ENCODE peak calls at places on chromosomes 12 and 14, in six cellular contexts. One of them, this sample, is unnamed.

GRCh38 chr12:20154060-20154459 is 214.3 kb upstream of the PDE3A start:
- DNase-seq in AG04449: no peak
- DNase-seq in activated T-cell treated with anti-CD3 and anti-CD28 coated beads for 48 hours: no peak
- DNase-seq in D341Med: no peak
- DNase-seq in neuronal stem cell: no peak
- DNase-seq in epithelial cell of prostate: no peak
- DNase-seq in this sample: no peak

GRCh38 chr12:102120886-102121285 is 903 bp downstream of the PARPBP start:
- DNase-seq in AG04449: no peak
- DNase-seq in activated T-cell treated with anti-CD3 and anti-CD28 coated beads for 48 hours: no peak
- DNase-seq in D341Med: peak
- DNase-seq in neuronal stem cell: no peak
- DNase-seq in epithelial cell of prostate: no peak
- DNase-seq in this sample: no peak

GRCh38 chr14:69288001-69288771 is 28.2 kb downstream of the GALNT16 start:
- DNase-seq in AG04449: no peak
- DNase-seq in activated T-cell treated with anti-CD3 and anti-CD28 coated beads for 48 hours: no peak
- DNase-seq in D341Med: no peak
- DNase-seq in neuronal stem cell: no peak
- DNase-seq in epithelial cell of prostate: no peak
- DNase-seq in this sample: no peak

GRCh38 chr14:47439953-47440352 is 235.5 kb downstream of the MDGA2 start:
- DNase-seq in AG04449: no peak
- DNase-seq in activated T-cell treated with anti-CD3 and anti-CD28 coated beads for 48 hours: no peak
- DNase-seq in D341Med: no peak
- DNase-seq in neuronal stem cell: no peak
- DNase-seq in epithelial cell of prostate: no peak
- DNase-seq in this sample: no peak

GRCh38 chr12:19692091-19692490 is 252.8 kb downstream of the AEBP2 start:
- DNase-seq in AG04449: no peak
- DNase-seq in activated T-cell treated with anti-CD3 and anti-CD28 coated beads for 48 hours: no peak
- DNase-seq in D341Med: no peak
- DNase-seq in neuronal stem cell: no peak
- DNase-seq in epithelial cell of prostate: no peak
- DNase-seq in this sample: no peak

GRCh38 chr14:99790201-99790977 is 2.8 kb upstream of the EML1 start:
- DNase-seq in AG04449: no peak
- DNase-seq in activated T-cell treated with anti-CD3 and anti-CD28 coated beads for 48 hours: no peak
- DNase-seq in D341Med: no peak
- DNase-seq in neuronal stem cell: no peak
- DNase-seq in epithelial cell of prostate: no peak
- DNase-seq in this sample: no peak

GRCh38 chr14:73778736-73779135 is 64.6 kb upstream of the PNMA1 start:
- DNase-seq in AG04449: no peak
- DNase-seq in activated T-cell treated with anti-CD3 and anti-CD28 coated beads for 48 hours: no peak
- DNase-seq in D341Med: no peak
- DNase-seq in neuronal stem cell: no peak
- DNase-seq in epithelial cell of prostate: no peak
- DNase-seq in this sample: no peak

GRCh38 chr12:127374447-127374846 is 892.5 kb upstream of the TMEM132C start:
- DNase-seq in AG04449: no peak
- DNase-seq in activated T-cell treated with anti-CD3 and anti-CD28 coated beads for 48 hours: no peak
- DNase-seq in D341Med: no peak
- DNase-seq in neuronal stem cell: no peak
- DNase-seq in epithelial cell of prostate: no peak
- DNase-seq in this sample: no peak

GRCh38 chr12:47717443-47718193 is 7.7 kb downstream of the ENDOU start:
- DNase-seq in AG04449: no peak
- DNase-seq in activated T-cell treated with anti-CD3 and anti-CD28 coated beads for 48 hours: peak
- DNase-seq in D341Med: peak
- DNase-seq in neuronal stem cell: peak
- DNase-seq in epithelial cell of prostate: no peak
- DNase-seq in this sample: peak

GRCh38 chr12:76952995-76953394 is 74.2 kb upstream of the CSRP2 start:
- DNase-seq in AG04449: no peak
- DNase-seq in activated T-cell treated with anti-CD3 and anti-CD28 coated beads for 48 hours: no peak
- DNase-seq in D341Med: no peak
- DNase-seq in neuronal stem cell: no peak
- DNase-seq in epithelial cell of prostate: peak
- DNase-seq in this sample: no peak

GRCh38 chr12:79033788-79034187 is 169.2 kb downstream of the SYT1 start:
- DNase-seq in AG04449: no peak
- DNase-seq in activated T-cell treated with anti-CD3 and anti-CD28 coated beads for 48 hours: no peak
- DNase-seq in D341Med: no peak
- DNase-seq in neuronal stem cell: no peak
- DNase-seq in epithelial cell of prostate: no peak
- DNase-seq in this sample: no peak

GRCh38 chr12:5872745-5873144 is 72.3 kb downstream of the ANO2 start:
- DNase-seq in AG04449: no peak
- DNase-seq in activated T-cell treated with anti-CD3 and anti-CD28 coated beads for 48 hours: no peak
- DNase-seq in D341Med: peak
- DNase-seq in neuronal stem cell: no peak
- DNase-seq in epithelial cell of prostate: no peak
- DNase-seq in this sample: no peak

GRCh38 chr12:52009081-52009751 is 2.5 kb downstream of the TAMALIN start:
- DNase-seq in AG04449: no peak
- DNase-seq in activated T-cell treated with anti-CD3 and anti-CD28 coated beads for 48 hours: no peak
- DNase-seq in D341Med: no peak
- DNase-seq in neuronal stem cell: no peak
- DNase-seq in epithelial cell of prostate: no peak
- DNase-seq in this sample: no peak

GRCh38 chr12:29545102-29545467 is 47.6 kb upstream of the OVCH1 start:
- DNase-seq in AG04449: no peak
- DNase-seq in activated T-cell treated with anti-CD3 and anti-CD28 coated beads for 48 hours: no peak
- DNase-seq in D341Med: no peak
- DNase-seq in neuronal stem cell: no peak
- DNase-seq in epithelial cell of prostate: no peak
- DNase-seq in this sample: no peak

GRCh38 chr12:110246690-110247339 is 34.2 kb upstream of the ATP2A2 start:
- DNase-seq in AG04449: no peak
- DNase-seq in activated T-cell treated with anti-CD3 and anti-CD28 coated beads for 48 hours: no peak
- DNase-seq in D341Med: no peak
- DNase-seq in neuronal stem cell: no peak
- DNase-seq in epithelial cell of prostate: no peak
- DNase-seq in this sample: no peak

GRCh38 chr12:89960011-89960507 is 251.4 kb upstream of the ATP2B1 start:
- DNase-seq in AG04449: no peak
- DNase-seq in activated T-cell treated with anti-CD3 and anti-CD28 coated beads for 48 hours: no peak
- DNase-seq in D341Med: no peak
- DNase-seq in neuronal stem cell: no peak
- DNase-seq in epithelial cell of prostate: peak
- DNase-seq in this sample: peak

GRCh38 chr12:68310370-68310769 is 21.8 kb downstream of the MDM1 start:
- DNase-seq in AG04449: peak
- DNase-seq in activated T-cell treated with anti-CD3 and anti-CD28 coated beads for 48 hours: no peak
- DNase-seq in D341Med: no peak
- DNase-seq in neuronal stem cell: no peak
- DNase-seq in epithelial cell of prostate: peak
- DNase-seq in this sample: no peak

GRCh38 chr14:88825078-88825458 is 617 bp downstream of the TTC8 start:
- DNase-seq in AG04449: no peak
- DNase-seq in activated T-cell treated with anti-CD3 and anti-CD28 coated beads for 48 hours: no peak
- DNase-seq in D341Med: no peak
- DNase-seq in neuronal stem cell: no peak
- DNase-seq in epithelial cell of prostate: no peak
- DNase-seq in this sample: no peak

GRCh38 chr14:59986556-59987059 is 66.7 kb downstream of the LRRC9 start:
- DNase-seq in AG04449: no peak
- DNase-seq in activated T-cell treated with anti-CD3 and anti-CD28 coated beads for 48 hours: no peak
- DNase-seq in D341Med: no peak
- DNase-seq in neuronal stem cell: no peak
- DNase-seq in epithelial cell of prostate: no peak
- DNase-seq in this sample: no peak

GRCh38 chr12:12983420-12984035 is 16.5 kb downstream of the HEBP1 start:
- DNase-seq in AG04449: no peak
- DNase-seq in activated T-cell treated with anti-CD3 and anti-CD28 coated beads for 48 hours: no peak
- DNase-seq in D341Med: peak
- DNase-seq in neuronal stem cell: no peak
- DNase-seq in epithelial cell of prostate: no peak
- DNase-seq in this sample: no peak

GRCh38 chr12:126487581-126487980 is 1422.3 kb downstream of the AACS start:
- DNase-seq in AG04449: no peak
- DNase-seq in activated T-cell treated with anti-CD3 and anti-CD28 coated beads for 48 hours: no peak
- DNase-seq in D341Med: no peak
- DNase-seq in neuronal stem cell: no peak
- DNase-seq in epithelial cell of prostate: no peak
- DNase-seq in this sample: no peak

GRCh38 chr14:61472025-61472672 is 150.8 kb downstream of the PRKCH start:
- DNase-seq in AG04449: peak
- DNase-seq in activated T-cell treated with anti-CD3 and anti-CD28 coated beads for 48 hours: no peak
- DNase-seq in D341Med: no peak
- DNase-seq in neuronal stem cell: no peak
- DNase-seq in epithelial cell of prostate: peak
- DNase-seq in this sample: no peak

GRCh38 chr14:99982449-99983250 is 82.6 kb upstream of the EVL start:
- DNase-seq in AG04449: no peak
- DNase-seq in activated T-cell treated with anti-CD3 and anti-CD28 coated beads for 48 hours: peak
- DNase-seq in D341Med: peak
- DNase-seq in neuronal stem cell: peak
- DNase-seq in epithelial cell of prostate: no peak
- DNase-seq in this sample: peak

GRCh38 chr12:41336041-41336552 is 148.0 kb downstream of the PDZRN4 start:
- DNase-seq in AG04449: no peak
- DNase-seq in activated T-cell treated with anti-CD3 and anti-CD28 coated beads for 48 hours: no peak
- DNase-seq in D341Med: no peak
- DNase-seq in neuronal stem cell: no peak
- DNase-seq in epithelial cell of prostate: no peak
- DNase-seq in this sample: no peak

GRCh38 chr12:124553862-124554428 is 13.5 kb downstream of the NCOR2 start:
- DNase-seq in AG04449: no peak
- DNase-seq in activated T-cell treated with anti-CD3 and anti-CD28 coated beads for 48 hours: no peak
- DNase-seq in D341Med: no peak
- DNase-seq in neuronal stem cell: no peak
- DNase-seq in epithelial cell of prostate: no peak
- DNase-seq in this sample: no peak

GRCh38 chr14:102282751-102283465 is 22.1 kb downstream of the MOK start:
- DNase-seq in AG04449: no peak
- DNase-seq in activated T-cell treated with anti-CD3 and anti-CD28 coated beads for 48 hours: no peak
- DNase-seq in D341Med: no peak
- DNase-seq in neuronal stem cell: no peak
- DNase-seq in epithelial cell of prostate: no peak
- DNase-seq in this sample: no peak

GRCh38 chr12:108332791-108333382 is 6.2 kb downstream of the CMKLR1 start:
- DNase-seq in AG04449: no peak
- DNase-seq in activated T-cell treated with anti-CD3 and anti-CD28 coated beads for 48 hours: no peak
- DNase-seq in D341Med: no peak
- DNase-seq in neuronal stem cell: no peak
- DNase-seq in epithelial cell of prostate: no peak
- DNase-seq in this sample: no peak

GRCh38 chr12:7411343-7411742 is 32.6 kb downstream of the CD163L1 start:
- DNase-seq in AG04449: no peak
- DNase-seq in activated T-cell treated with anti-CD3 and anti-CD28 coated beads for 48 hours: no peak
- DNase-seq in D341Med: no peak
- DNase-seq in neuronal stem cell: no peak
- DNase-seq in epithelial cell of prostate: no peak
- DNase-seq in this sample: no peak

GRCh38 chr14:93002851-93003298 is 79.9 kb downstream of the CHGA start:
- DNase-seq in AG04449: no peak
- DNase-seq in activated T-cell treated with anti-CD3 and anti-CD28 coated beads for 48 hours: no peak
- DNase-seq in D341Med: no peak
- DNase-seq in neuronal stem cell: no peak
- DNase-seq in epithelial cell of prostate: no peak
- DNase-seq in this sample: no peak

GRCh38 chr12:123225443-123225842 is 7.5 kb downstream of the MPHOSPH9 start:
- DNase-seq in AG04449: no peak
- DNase-seq in activated T-cell treated with anti-CD3 and anti-CD28 coated beads for 48 hours: no peak
- DNase-seq in D341Med: no peak
- DNase-seq in neuronal stem cell: no peak
- DNase-seq in epithelial cell of prostate: no peak
- DNase-seq in this sample: no peak

GRCh38 chr14:53355581-53356112 is 202.5 kb upstream of the DDHD1 start:
- DNase-seq in AG04449: no peak
- DNase-seq in activated T-cell treated with anti-CD3 and anti-CD28 coated beads for 48 hours: no peak
- DNase-seq in D341Med: no peak
- DNase-seq in neuronal stem cell: peak
- DNase-seq in epithelial cell of prostate: peak
- DNase-seq in this sample: no peak

GRCh38 chr12:27969901-27970390 is 2.6 kb downstream of the PTHLH start:
- DNase-seq in AG04449: no peak
- DNase-seq in activated T-cell treated with anti-CD3 and anti-CD28 coated beads for 48 hours: peak
- DNase-seq in D341Med: peak
- DNase-seq in neuronal stem cell: peak
- DNase-seq in epithelial cell of prostate: no peak
- DNase-seq in this sample: peak

GRCh38 chr12:5102261-5102789 is 58.6 kb downstream of the KCNA5 start:
- DNase-seq in AG04449: peak
- DNase-seq in activated T-cell treated with anti-CD3 and anti-CD28 coated beads for 48 hours: no peak
- DNase-seq in D341Med: no peak
- DNase-seq in neuronal stem cell: no peak
- DNase-seq in epithelial cell of prostate: no peak
- DNase-seq in this sample: no peak

GRCh38 chr14:60722163-60722835 is 1.9 kb downstream of the SIX4 start:
- DNase-seq in AG04449: no peak
- DNase-seq in activated T-cell treated with anti-CD3 and anti-CD28 coated beads for 48 hours: peak
- DNase-seq in D341Med: peak
- DNase-seq in neuronal stem cell: peak
- DNase-seq in epithelial cell of prostate: no peak
- DNase-seq in this sample: peak

GRCh38 chr12:128259556-128260070 is 7.4 kb upstream of the TMEM132C start:
- DNase-seq in AG04449: no peak
- DNase-seq in activated T-cell treated with anti-CD3 and anti-CD28 coated beads for 48 hours: no peak
- DNase-seq in D341Med: peak
- DNase-seq in neuronal stem cell: peak
- DNase-seq in epithelial cell of prostate: no peak
- DNase-seq in this sample: no peak

GRCh38 chr12:120015313-120015712 is 26.3 kb downstream of the BICDL1 start:
- DNase-seq in AG04449: no peak
- DNase-seq in activated T-cell treated with anti-CD3 and anti-CD28 coated beads for 48 hours: peak
- DNase-seq in D341Med: no peak
- DNase-seq in neuronal stem cell: no peak
- DNase-seq in epithelial cell of prostate: no peak
- DNase-seq in this sample: peak

GRCh38 chr12:1741154-1741949 is 50.5 kb downstream of the ADIPOR2 start:
- DNase-seq in AG04449: no peak
- DNase-seq in activated T-cell treated with anti-CD3 and anti-CD28 coated beads for 48 hours: no peak
- DNase-seq in D341Med: no peak
- DNase-seq in neuronal stem cell: no peak
- DNase-seq in epithelial cell of prostate: no peak
- DNase-seq in this sample: no peak